ENCODE peak calls at places on chromosomes 3 and 15, in four cellular contexts. T is vagina, L is gastrocnemius medialis, Y is stomach. V is an unnamed sample.

GRCh38 chr15:90645873-90646605 is 71.1 kb upstream of the BLM start:
- DNase-seq in T (no peak), L (no peak), Y (peak), V (no peak)

GRCh38 chr15:64180235-64180824 is 17.5 kb upstream of the PPIB start:
- DNase-seq in T (no peak), L (no peak), Y (no peak), V (no peak)

GRCh38 chr15:76994971-76995945 is at the start of gene PSTPIP1:
- DNase-seq in T (no peak), L (no peak), Y (peak), V (peak)

GRCh38 chr3:78258798-78259197 is 1218.9 kb downstream of the ROBO2 start:
- DNase-seq in T (no peak), L (no peak), Y (no peak), V (no peak)

GRCh38 chr3:108724101-108724500 is 33.1 kb downstream of the RETNLB start:
- DNase-seq in T (no peak), L (no peak), Y (no peak), V (no peak)

GRCh38 chr3:55547086-55547666 is 60.1 kb upstream of the WNT5A start:
- DNase-seq in T (no peak), L (no peak), Y (no peak), V (no peak)

GRCh38 chr3:127780536-127781400 is 41.5 kb downstream of the MGLL start:
- DNase-seq in T (no peak), L (no peak), Y (no peak), V (no peak)

GRCh38 chr3:133386876-133387275 is 13.0 kb upstream of the BFSP2 start:
- DNase-seq in T (no peak), L (no peak), Y (no peak), V (no peak)

GRCh38 chr15:71203573-71204444 is 88.5 kb downstream of the THSD4 start:
- DNase-seq in T (no peak), L (no peak), Y (no peak), V (no peak)

GRCh38 chr3:97967966-97968365 is 4.3 kb downstream of the RIOX2 start:
- DNase-seq in T (no peak), L (no peak), Y (no peak), V (peak)

GRCh38 chr3:56131976-56132590 is 336.2 kb downstream of the ERC2 start:
- DNase-seq in T (no peak), L (no peak), Y (no peak), V (no peak)

GRCh38 chr3:15983232-15983631 is 185.5 kb upstream of the ANKRD28 start:
- DNase-seq in T (no peak), L (no peak), Y (no peak), V (peak)

GRCh38 chr3:87069963-87070362 is 79.0 kb upstream of the VGLL3 start:
- DNase-seq in T (no peak), L (no peak), Y (no peak), V (no peak)

GRCh38 chr3:122331886-122332285 is 6.8 kb downstream of the CSTA start:
- DNase-seq in T (no peak), L (no peak), Y (no peak), V (no peak)

GRCh38 chr3:129490273-129490675 is 38.2 kb upstream of the RHO start:
- DNase-seq in T (no peak), L (peak), Y (peak), V (peak)

GRCh38 chr3:57350271-57350670 is 57.8 kb upstream of the ASB14 start:
- DNase-seq in T (no peak), L (no peak), Y (no peak), V (no peak)

GRCh38 chr15:85504739-85505676 is 124.6 kb downstream of the AKAP13 start:
- DNase-seq in T (no peak), L (peak), Y (peak), V (peak)

GRCh38 chr15:90697180-90697579 is 20.0 kb upstream of the BLM start:
- DNase-seq in T (no peak), L (no peak), Y (no peak), V (no peak)

GRCh38 chr15:78540955-78541743 is 905 bp downstream of the PSMA4 start:
- DNase-seq in T (no peak), L (no peak), Y (no peak), V (no peak)

GRCh38 chr15:98147415-98147814 is 186.9 kb downstream of the ARRDC4 start:
- DNase-seq in T (no peak), L (no peak), Y (no peak), V (no peak)

GRCh38 chr15:40922608-40923005 is 6.5 kb upstream of the DLL4 start:
- DNase-seq in T (no peak), L (no peak), Y (no peak), V (no peak)

GRCh38 chr3:196082471-196082971 is 631 bp upstream of the TFRC start:
- DNase-seq in T (no peak), L (no peak), Y (no peak), V (no peak)

GRCh38 chr3:9681011-9681722 is 22.5 kb upstream of the CPNE9 start:
- DNase-seq in T (no peak), L (no peak), Y (no peak), V (no peak)

GRCh38 chr15:99120050-99120777 is 15.3 kb downstream of the SYNM start:
- DNase-seq in T (no peak), L (no peak), Y (no peak), V (no peak)

GRCh38 chr3:150430272-150430671 is 22.2 kb downstream of the TSC22D2 start:
- DNase-seq in T (no peak), L (no peak), Y (no peak), V (no peak)

GRCh38 chr3:192916455-192917257 is 1.0 kb downstream of the MB21D2 start:
- DNase-seq in T (no peak), L (peak), Y (peak), V (peak)

GRCh38 chr3:15218689-15219088 is 12.6 kb downstream of the CAPN7 start:
- DNase-seq in T (no peak), L (no peak), Y (no peak), V (no peak)

GRCh38 chr3:197137741-197138140 is 108.1 kb upstream of the MELTF start:
- DNase-seq in T (no peak), L (no peak), Y (no peak), V (no peak)

GRCh38 chr15:75712668-75713337 is at the start of gene CSPG4:
- DNase-seq in T (no peak), L (no peak), Y (peak), V (no peak)

GRCh38 chr15:48385431-48385830 is 54.2 kb downstream of the DUT start:
- DNase-seq in T (no peak), L (no peak), Y (no peak), V (no peak)

GRCh38 chr15:54083501-54083900 is 105.3 kb downstream of the UNC13C start:
- DNase-seq in T (no peak), L (no peak), Y (no peak), V (no peak)

GRCh38 chr3:51295625-51296024 is 89.5 kb upstream of the MANF start:
- DNase-seq in T (no peak), L (no peak), Y (no peak), V (no peak)

GRCh38 chr3:2856793-2857135 is 253.4 kb downstream of the IL5RA start:
- DNase-seq in T (no peak), L (no peak), Y (no peak), V (no peak)

GRCh38 chr3:156689589-156689988 is 15.2 kb downstream of the TIPARP start:
- DNase-seq in T (no peak), L (no peak), Y (no peak), V (no peak)

GRCh38 chr3:190382082-190382481 is 5.9 kb upstream of the CLDN16 start:
- DNase-seq in T (no peak), L (no peak), Y (no peak), V (no peak)

GRCh38 chr3:135915206-135915605 is 50.3 kb upstream of the PPP2R3A start:
- DNase-seq in T (no peak), L (no peak), Y (no peak), V (no peak)

GRCh38 chr15:38516636-38517035 is 48.0 kb downstream of the RASGRP1 start:
- DNase-seq in T (no peak), L (no peak), Y (no peak), V (no peak)

GRCh38 chr15:60675763-60676162 is 196.8 kb upstream of the ICE2 start:
- DNase-seq in T (no peak), L (no peak), Y (no peak), V (no peak)

DNA sequence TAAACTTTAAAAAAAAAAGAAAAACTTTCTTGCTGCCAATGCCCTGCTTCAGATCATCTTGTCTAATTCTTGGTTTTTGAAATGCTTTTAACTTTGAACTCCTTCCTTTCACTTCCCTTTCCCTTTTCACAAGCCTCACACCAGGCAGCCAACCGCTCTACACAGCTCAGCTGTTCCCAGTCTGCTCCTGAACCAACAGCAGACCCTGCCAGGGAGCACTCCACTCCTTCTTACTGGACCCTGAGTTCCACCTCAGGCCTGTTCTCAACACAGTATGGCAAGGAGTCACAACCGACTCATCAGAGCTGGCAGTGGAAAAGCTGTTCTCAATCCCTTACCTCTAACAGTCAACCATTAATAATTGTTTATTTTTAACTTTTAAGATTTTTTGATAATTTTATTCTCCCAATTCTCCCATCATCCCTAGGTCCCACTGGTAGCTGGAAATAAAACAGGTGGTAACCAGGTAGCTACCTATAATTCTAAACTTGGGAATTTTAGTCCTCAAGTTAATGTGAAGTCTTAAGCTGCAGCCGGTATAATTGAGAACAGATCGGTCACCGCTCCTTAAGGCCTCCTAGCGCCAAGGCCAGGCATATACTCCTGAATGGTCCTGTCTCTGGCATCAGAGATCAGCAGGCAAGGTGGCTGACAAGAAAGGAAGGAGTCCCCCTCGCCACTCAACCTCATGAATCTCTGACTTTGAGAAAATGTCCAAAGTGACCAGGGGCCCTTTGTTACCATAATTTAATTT is 43.9 kb downstream of the BOC start:
- DNase-seq in T (no peak), L (no peak), Y (no peak), V (no peak)
- TF ChIP-seq CTCF in T (no peak), L (no peak), Y (no peak), V (no peak)

GRCh38 chr3:138493804-138494606 is 59.6 kb downstream of the ESYT3 start:
- DNase-seq in T (no peak), L (no peak), Y (no peak), V (no peak)
- TF ChIP-seq POLR2A in T (no peak), L (no peak), Y (no peak), V (no peak)

DNA sequence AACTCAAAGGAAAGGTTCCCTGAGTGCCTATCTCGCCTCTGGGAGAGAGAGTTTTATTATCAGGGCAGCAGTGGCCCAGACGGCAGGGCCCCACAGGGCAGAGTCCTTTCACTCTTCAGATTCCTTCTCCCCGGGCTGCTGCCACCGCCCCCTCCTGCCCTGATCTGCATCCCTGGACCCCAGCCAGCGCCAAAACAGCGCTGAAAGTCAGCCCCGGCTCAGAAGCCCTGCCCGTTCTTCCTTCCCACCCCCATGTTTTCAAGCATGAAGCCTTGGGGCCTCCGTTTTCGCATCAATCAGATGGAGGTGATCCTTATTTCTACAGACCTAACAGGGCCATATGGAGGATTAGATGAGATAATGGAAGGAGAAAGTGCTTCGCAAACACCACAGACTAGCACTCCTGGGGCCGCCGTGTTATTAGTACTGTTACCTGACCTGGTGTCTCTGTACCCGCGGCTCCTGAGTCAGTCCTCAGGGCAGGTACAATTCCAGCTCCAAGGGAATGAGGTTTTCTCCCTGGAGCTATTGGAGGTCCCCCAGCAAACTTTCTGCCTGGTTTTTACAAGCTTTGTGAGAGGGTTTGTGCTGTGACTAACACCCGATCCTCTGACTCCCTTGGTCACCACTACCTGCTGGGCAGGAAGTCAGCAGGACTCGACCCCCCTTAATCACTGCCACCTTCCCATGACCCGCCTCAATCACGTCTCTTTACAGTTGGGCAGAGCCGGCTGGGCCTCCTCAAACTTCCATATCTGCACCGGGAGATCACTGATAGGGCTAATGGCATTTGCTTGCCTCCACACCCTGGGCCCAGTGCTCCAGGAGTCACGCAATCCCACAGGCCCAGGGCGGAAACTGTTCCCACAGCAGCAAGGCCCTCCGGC is 39.5 kb upstream of the TSEN2 start:
- DNase-seq in T (no peak), L (no peak), Y (peak), V (no peak)
- H3K27ac ChIP-seq in T (no peak), L (no peak), Y (peak), V (no peak)

DNA sequence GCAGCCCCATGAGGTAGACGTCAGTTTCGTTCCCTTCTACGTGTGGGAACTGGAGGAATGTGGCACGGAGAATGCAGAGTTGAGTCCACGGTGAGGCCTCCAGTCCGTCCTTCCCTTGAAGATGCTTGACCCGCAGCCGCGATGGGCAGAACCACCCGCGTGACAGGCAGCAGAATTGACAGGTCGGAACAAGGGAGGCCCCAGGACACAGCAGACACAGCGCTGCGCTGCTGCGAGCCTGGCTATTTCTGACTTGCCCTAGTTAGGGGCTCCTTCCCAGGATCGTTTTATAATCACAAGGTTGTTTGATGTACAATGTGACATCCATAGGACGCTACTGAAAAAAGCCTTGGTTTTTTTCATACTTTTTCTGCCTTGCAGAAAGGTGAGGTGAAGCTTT is 9.5 kb upstream of the TMEM41A start:
- DNase-seq in T (no peak), L (no peak), Y (no peak), V (no peak)
- TF ChIP-seq CTCF in T (no peak), L (no peak), Y (no peak), V (no peak)

GRCh38 chr3:186264608-186265400 is 97.2 kb downstream of the DGKG start:
- DNase-seq in T (no peak), L (no peak), Y (no peak), V (no peak)

GRCh38 chr3:186273586-186273985 is 88.4 kb downstream of the DGKG start:
- DNase-seq in T (no peak), L (no peak), Y (no peak), V (no peak)

GRCh38 chr3:186267758-186268157 is 94.3 kb downstream of the DGKG start:
- DNase-seq in T (no peak), L (no peak), Y (no peak), V (no peak)

GRCh38 chr3:186270711-186271110 is 91.3 kb downstream of the DGKG start:
- DNase-seq in T (no peak), L (no peak), Y (no peak), V (no peak)

GRCh38 chr3:186268616-186269448 is 93.2 kb downstream of the DGKG start:
- DNase-seq in T (no peak), L (no peak), Y (no peak), V (no peak)
- TF ChIP-seq POLR2A in T (no peak), L (no peak), Y (no peak), V (no peak)

GRCh38 chr3:23086831-23087230 is 116.3 kb upstream of the UBE2E2 start:
- DNase-seq in T (no peak), L (no peak), Y (no peak), V (no peak)
- H3K27ac ChIP-seq in T (no peak), L (no peak), Y (no peak), V (no peak)

GRCh38 chr15:37208475-37209363 is 108.4 kb upstream of the MEIS2 start:
- DNase-seq in T (no peak), L (no peak), Y (no peak), V (no peak)

GRCh38 chr15:37206690-37207089 is 106.3 kb upstream of the MEIS2 start:
- DNase-seq in T (no peak), L (no peak), Y (no peak), V (no peak)

GRCh38 chr15:37199546-37199945 is 99.2 kb upstream of the MEIS2 start:
- DNase-seq in T (no peak), L (no peak), Y (no peak), V (no peak)

GRCh38 chr15:37204698-37205097 is 104.3 kb upstream of the MEIS2 start:
- DNase-seq in T (no peak), L (no peak), Y (no peak), V (no peak)

GRCh38 chr15:37203050-37203449 is 102.7 kb upstream of the MEIS2 start:
- DNase-seq in T (no peak), L (no peak), Y (no peak), V (no peak)
- TF ChIP-seq CTCF in T (no peak), L (no peak), Y (no peak), V (no peak)

GRCh38 chr3:11770477-11771381 is 76.0 kb downstream of the TAMM41 start:
- DNase-seq in T (no peak), L (peak), Y (peak), V (peak)
- TF ChIP-seq POLR2A in T (no peak), L (no peak), Y (no peak), V (no peak)

DNA sequence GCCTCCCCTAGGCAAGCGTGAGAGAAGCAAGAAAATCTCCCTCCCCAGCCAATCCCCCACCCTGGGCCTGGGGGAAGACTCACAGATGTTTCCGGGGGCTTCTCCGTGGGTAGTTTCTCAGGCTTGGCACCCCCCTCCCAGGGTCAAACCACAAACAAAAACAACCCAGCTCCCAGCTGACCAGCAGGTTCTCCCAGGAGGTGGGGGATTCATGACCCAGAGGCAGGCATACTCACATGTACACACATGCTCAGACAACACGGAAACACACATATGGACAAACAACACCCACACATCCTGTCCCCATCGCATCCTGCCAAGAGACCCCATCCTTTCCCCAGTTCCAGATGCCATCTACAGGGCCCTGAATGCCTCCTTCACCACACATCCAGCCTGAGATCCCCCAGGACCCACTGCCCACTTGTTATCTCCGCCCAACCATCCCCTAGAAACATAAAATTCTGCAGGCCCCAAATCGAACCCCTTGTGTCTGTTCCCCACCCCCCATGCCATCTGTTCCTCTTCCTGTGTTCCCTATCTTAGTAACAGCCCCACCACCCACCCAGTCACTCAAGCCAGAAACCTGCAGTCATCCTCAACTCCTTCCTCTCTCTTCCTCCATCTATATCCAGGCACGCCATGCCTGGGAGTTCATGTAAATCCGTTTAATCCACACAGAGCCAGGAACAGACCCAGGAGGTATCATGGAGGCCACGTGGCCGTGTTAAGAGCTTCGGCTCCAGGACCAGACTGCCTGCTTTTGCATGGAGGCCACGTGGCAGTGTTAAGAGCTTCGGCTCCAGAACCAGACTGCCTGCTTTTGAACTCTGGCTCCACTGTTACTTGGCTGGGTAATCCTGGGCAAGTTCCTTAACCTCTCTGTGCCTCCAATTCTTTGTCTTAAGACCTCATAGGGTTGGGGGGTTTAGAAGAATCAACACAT is 5.0 kb downstream of the CSRNP1 start:
- DNase-seq in T (no peak), L (no peak), Y (no peak), V (no peak)
- H3K27ac ChIP-seq in T (peak), L (peak), Y (peak), V (peak)